ENCODE peak calls at places on chromosomes 1 and 21, in six cellular contexts. N, W, O, H, R and V are unnamed samples.

GRCh38 chr21:31545036-31545435 is 114.5 kb upstream of the SOD1 start:
- DNase-seq in R (no peak), H (no peak), W (no peak), N (no peak), O (no peak), V (no peak)

GRCh38 chr1:246139745-246140182 is 367.3 kb downstream of the SMYD3 start:
- DNase-seq in R (no peak), H (peak; percentile 93), W (peak; percentile 55), O (no peak), N (no peak), V (peak; percentile 89)

GRCh38 chr1:45685308-45686080 is 839 bp downstream of the GPBP1L1 start:
- DNase-seq in O (no peak), R (no peak), W (no peak), N (no peak), H (peak; percentile 2), V (no peak)

GRCh38 chr1:11479375-11479979 is 522 bp downstream of the DISP3 start:
- DNase-seq in O (no peak), H (no peak), R (no peak), W (no peak), N (no peak), V (no peak)

GRCh38 chr1:42176902-42177519 is 12.5 kb upstream of the GUCA2A start:
- DNase-seq in W (no peak), O (no peak), H (peak; percentile 55), R (peak; percentile 21), N (no peak), V (no peak)

GRCh38 chr1:27873671-27874384 is 1.5 kb downstream of the THEMIS2 start:
- DNase-seq in O (no peak), N (no peak), W (no peak), R (no peak), H (no peak), V (no peak)

GRCh38 chr1:19824541-19824940 is 9.5 kb upstream of the RNF186 start:
- DNase-seq in W (no peak), H (peak; percentile 19), N (no peak), R (no peak), O (no peak), V (no peak)

GRCh38 chr1:11967028-11967547 is 13.2 kb upstream of the MFN2 start:
- DNase-seq in W (no peak), H (no peak), N (peak; percentile 60), R (peak; percentile 14), O (no peak), V (no peak)

GRCh38 chr1:183812686-183813569 is 8.0 kb downstream of the RGL1 start:
- DNase-seq in W (no peak), H (peak; percentile 83), N (no peak), R (no peak), O (no peak), V (no peak)

GRCh38 chr1:217907504-217907903 is 276.4 kb downstream of the SPATA17 start:
- DNase-seq in H (peak; percentile 12), O (no peak), N (no peak), W (no peak), R (no peak), V (peak; percentile 6)

GRCh38 chr21:25385912-25386474 is 221.3 kb downstream of the MRPL39 start:
- DNase-seq in H (peak; percentile 77), N (no peak), R (peak; percentile 58), O (no peak), W (peak; percentile 47), V (peak; percentile 22)

GRCh38 chr21:30839304-30839703 is 9.7 kb upstream of the KRTAP7-1 start:
- DNase-seq in O (no peak), H (no peak), N (no peak), R (peak; percentile 27), W (no peak), V (peak; percentile 1)

GRCh38 chr1:170520601-170521000 is 11.4 kb upstream of the GORAB start:
- DNase-seq in W (no peak), H (peak; percentile 67), O (no peak), N (no peak), R (no peak), V (no peak)

GRCh38 chr1:121538943-121539575 is 354.3 kb downstream of the SRGAP2C start:
- DNase-seq in H (no peak), O (no peak), W (no peak), N (no peak), R (no peak), V (no peak)

GRCh38 chr1:181909010-181909409 is 152.5 kb downstream of the ZNF648 start:
- DNase-seq in H (no peak), N (no peak), O (no peak), W (no peak), R (no peak), V (no peak)

GRCh38 chr1:156198831-156199349 is 5.0 kb downstream of the SLC25A44 start:
- DNase-seq in O (no peak), R (no peak), W (no peak), N (no peak), H (no peak), V (no peak)

GRCh38 chr1:84972377-84972987 is 24.4 kb downstream of the MCOLN2 start:
- DNase-seq in H (no peak), O (no peak), W (no peak), R (no peak), N (no peak), V (no peak)

GRCh38 chr1:68120136-68120791 is 69.8 kb upstream of the DIRAS3 start:
- DNase-seq in H (peak; percentile 85), W (peak; percentile 74), N (no peak), R (peak; percentile 74), O (no peak), V (no peak)

GRCh38 chr1:151833172-151833571 is 1.6 kb upstream of the RORC start:
- DNase-seq in R (no peak), H (no peak), W (no peak), O (no peak), N (no peak), V (no peak)

GRCh38 chr1:148388260-148389026 is 94.7 kb downstream of the PPIAL4G start:
- DNase-seq in W (peak; percentile 21), R (peak; percentile 64), N (peak; percentile 90), O (peak; percentile 85), H (peak; percentile 91), V (peak; percentile 84)

GRCh38 chr21:44834951-44835646 is 17.2 kb upstream of the SUMO3 start:
- DNase-seq in H (no peak), W (no peak), N (no peak), R (no peak), O (no peak), V (no peak)

GRCh38 chr1:50851466-50851865 is 108.6 kb downstream of the FAF1 start:
- DNase-seq in O (no peak), H (no peak), R (no peak), N (no peak), W (no peak), V (no peak)

GRCh38 chr21:46284722-46285121 is 689 bp downstream of the MCM3AP start:
- DNase-seq in H (no peak), O (no peak), W (no peak), R (no peak), N (no peak), V (no peak)
- H3K27ac ChIP-seq in H (no peak overlapping the region), O (no peak overlapping the region), W (no peak overlapping the region), R (no peak overlapping the region), N (no peak overlapping the region), V (no peak overlapping the region)

GRCh38 chr1:204192046-204192445 is 4.2 kb downstream of the KISS1 start:
- DNase-seq in N (no peak), O (no peak), H (no peak), W (no peak), R (no peak), V (no peak)

GRCh38 chr1:204192589-204193352 is 3.5 kb downstream of the KISS1 start:
- DNase-seq in W (no peak), R (no peak), N (no peak), H (no peak), O (no peak), V (no peak)

GRCh38 chr1:204188959-204189639 is 7.2 kb downstream of the KISS1 start:
- DNase-seq in H (no peak), N (peak; percentile 9), O (no peak), W (no peak), R (no peak), V (no peak)

GRCh38 chr1:204190212-204191211 is 5.8 kb downstream of the KISS1 start:
- DNase-seq in N (peak; percentile 69), W (no peak), H (peak; percentile 70), R (no peak), O (no peak), V (no peak)

DNA sequence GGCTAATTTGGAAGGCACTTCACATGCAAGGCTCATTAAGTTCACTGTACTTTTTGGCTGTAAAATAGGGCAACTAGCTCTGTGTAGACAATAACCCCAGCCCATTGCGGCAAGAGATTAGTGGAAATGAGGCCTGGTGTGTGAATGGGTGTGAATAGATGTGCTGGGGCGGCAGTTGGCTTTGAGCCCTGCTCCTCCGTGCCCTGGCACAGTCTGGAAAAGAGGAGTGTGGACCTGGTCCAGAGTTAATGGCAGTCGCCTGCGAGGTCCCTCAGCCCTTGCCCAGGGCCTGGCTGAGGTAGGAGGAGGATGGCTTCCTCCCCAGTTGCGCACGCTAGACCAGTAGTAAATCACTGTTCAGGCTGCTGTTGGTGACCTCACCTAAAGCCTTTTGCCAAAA is 4.8 kb downstream of the KISS1 start:
- DNase-seq in R (no peak), W (no peak), O (no peak), H (no peak), N (peak; percentile 35), V (no peak)
- H3K27ac ChIP-seq in R (no peak overlapping the region), W (no peak overlapping the region), O (no peak overlapping the region), H (no peak overlapping the region), N (no peak overlapping the region), V (no peak overlapping the region)

GRCh38 chr1:8951246-8951645 is 5.6 kb downstream of the CA6 start:
- DNase-seq in N (no peak), R (no peak), W (no peak), H (no peak), O (no peak), V (no peak)

GRCh38 chr1:8956461-8957349 is 11.0 kb downstream of the CA6 start:
- DNase-seq in R (no peak), W (no peak), H (no peak), N (no peak), O (no peak), V (no peak)

GRCh38 chr1:8950309-8950708 is 4.6 kb downstream of the CA6 start:
- DNase-seq in H (no peak), W (no peak), O (no peak), R (no peak), N (no peak), V (no peak)

GRCh38 chr1:8955367-8955766 is 9.7 kb downstream of the CA6 start:
- DNase-seq in H (no peak), W (no peak), R (no peak), N (no peak), O (no peak), V (no peak)
- H3K27ac ChIP-seq in H (no peak overlapping the region), W (no peak overlapping the region), R (peak overlapping the region; percentile 33), N (no peak overlapping the region), O (no peak overlapping the region), V (no peak overlapping the region)

GRCh38 chr1:47809301-47810084 is 187.7 kb downstream of the TRABD2B start:
- DNase-seq in W (no peak), N (no peak), H (no peak), O (no peak), R (no peak), V (no peak)

GRCh38 chr1:47814592-47815436 is 182.4 kb downstream of the TRABD2B start:
- DNase-seq in O (peak; percentile 51), W (no peak), N (no peak), R (no peak), H (no peak), V (no peak)

GRCh38 chr1:47813970-47814369 is 183.2 kb downstream of the TRABD2B start:
- DNase-seq in R (no peak), O (no peak), W (no peak), H (no peak), N (no peak), V (no peak)

GRCh38 chr1:47810964-47811650 is 186.1 kb downstream of the TRABD2B start:
- DNase-seq in W (no peak), O (no peak), H (no peak), N (no peak), R (no peak), V (no peak)

GRCh38 chr1:47812848-47813508 is 184.2 kb downstream of the TRABD2B start:
- DNase-seq in W (no peak), N (no peak), R (no peak), H (no peak), O (no peak), V (no peak)
- H3K27ac ChIP-seq in W (no peak overlapping the region), N (no peak overlapping the region), R (no peak overlapping the region), H (no peak overlapping the region), O (no peak overlapping the region), V (no peak overlapping the region)